ENCODE peak calls at places on chromosomes 2 and 18, in four cellular contexts. K, N, V and W are unnamed samples.

GRCh38 chr2:29014811-29015414 is 33.8 kb downstream of the TOGARAM2 start:
- DNase-seq in N (no peak), V (no peak), K (no peak), W (no peak)

GRCh38 chr18:74512321-74513053 is 16.3 kb downstream of the CNDP2 start:
- DNase-seq in K (peak), V (no peak), N (no peak), W (no peak)

GRCh38 chr2:7609556-7610323 is 692.5 kb downstream of the RNF144A start:
- DNase-seq in K (no peak), V (peak), N (no peak), W (no peak)

GRCh38 chr2:137435176-137435575 is 529.1 kb upstream of the HNMT start:
- DNase-seq in V (no peak), N (peak), K (no peak), W (peak)

GRCh38 chr2:167181134-167181533 is 292.9 kb downstream of the XIRP2 start:
- DNase-seq in K (no peak), N (no peak), V (no peak), W (peak)

GRCh38 chr2:4258563-4258962 is 555.2 kb downstream of the DCDC2C start:
- DNase-seq in K (no peak), N (no peak), V (no peak), W (no peak)

GRCh38 chr18:31487251-31488015 is 10.5 kb upstream of the DSG2 start:
- DNase-seq in K (no peak), N (no peak), V (no peak), W (peak)

GRCh38 chr2:24124003-24124585 is 825 bp downstream of the FAM228B start:
- DNase-seq in K (no peak), V (no peak), N (no peak), W (no peak)

GRCh38 chr18:8608795-8609673 is at the start of gene RAB12:
- DNase-seq in K (peak), N (peak), V (peak), W (no peak)

GRCh38 chr2:42516418-42516817 is 22.6 kb upstream of the KCNG3 start:
- DNase-seq in K (no peak), N (no peak), V (no peak), W (no peak)

DNA sequence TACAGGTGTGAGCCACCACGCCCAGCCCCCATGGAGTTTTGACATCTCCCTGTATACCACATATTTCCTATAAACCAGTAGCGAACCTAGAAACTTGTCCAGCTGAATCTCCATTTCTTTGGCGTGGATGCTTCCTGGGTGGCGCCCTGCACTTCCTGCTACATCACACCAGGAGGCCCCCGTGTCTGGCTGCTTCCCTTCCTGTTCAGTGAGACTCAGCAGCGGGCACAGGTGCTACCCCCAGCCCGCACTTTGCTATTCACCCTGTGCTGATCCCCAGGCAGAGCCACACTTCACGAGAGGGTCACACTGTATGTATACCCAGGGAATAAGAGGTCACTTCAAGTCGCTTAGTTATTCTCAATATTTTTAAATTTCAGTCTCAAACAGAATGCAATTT is 35.0 kb downstream of the CYP27C1 start:
- DNase-seq in N (no peak), K (no peak), V (no peak), W (no peak)
- TF ChIP-seq CTCF in N (no peak), K (no peak), V (no peak), W (no peak)

DNA sequence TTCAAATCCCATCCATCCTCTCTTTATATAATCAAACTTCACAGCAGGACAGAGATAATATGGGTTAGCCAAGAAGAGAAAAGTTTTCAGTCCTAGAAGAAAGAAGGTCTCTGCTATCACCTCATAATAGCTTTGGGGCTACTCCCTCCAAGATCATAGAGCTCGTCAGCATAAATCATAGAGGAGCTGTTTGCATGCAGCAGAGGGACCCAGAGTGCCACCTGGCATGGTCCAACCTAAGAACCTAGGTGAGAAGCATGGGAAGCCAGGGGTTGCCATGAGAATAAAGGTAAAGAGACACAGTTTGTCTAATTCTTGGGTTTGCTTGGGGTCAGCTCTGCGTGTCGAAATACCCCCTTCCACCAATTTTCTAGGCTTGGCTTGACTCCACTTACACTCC is 87.1 kb upstream of the CYP1B1 start:
- DNase-seq in V (no peak), N (no peak), K (no peak), W (no peak)
- TF ChIP-seq CTCF in V (no peak), N (no peak), K (no peak), W (no peak)

GRCh38 chr18:62566199-62566598 is 43.4 kb downstream of the ZCCHC2 start:
- DNase-seq in V (no peak), N (no peak), K (no peak), W (no peak)
- TF ChIP-seq CTCF in V (peak), N (peak), K (peak), W (peak)

GRCh38 chr2:176817061-176817565 is 395.5 kb upstream of the HNRNPA3 start:
- DNase-seq in K (peak), N (no peak), V (peak), W (no peak)
- TF ChIP-seq CTCF in K (peak), N (no peak), V (peak), W (no peak)

DNA sequence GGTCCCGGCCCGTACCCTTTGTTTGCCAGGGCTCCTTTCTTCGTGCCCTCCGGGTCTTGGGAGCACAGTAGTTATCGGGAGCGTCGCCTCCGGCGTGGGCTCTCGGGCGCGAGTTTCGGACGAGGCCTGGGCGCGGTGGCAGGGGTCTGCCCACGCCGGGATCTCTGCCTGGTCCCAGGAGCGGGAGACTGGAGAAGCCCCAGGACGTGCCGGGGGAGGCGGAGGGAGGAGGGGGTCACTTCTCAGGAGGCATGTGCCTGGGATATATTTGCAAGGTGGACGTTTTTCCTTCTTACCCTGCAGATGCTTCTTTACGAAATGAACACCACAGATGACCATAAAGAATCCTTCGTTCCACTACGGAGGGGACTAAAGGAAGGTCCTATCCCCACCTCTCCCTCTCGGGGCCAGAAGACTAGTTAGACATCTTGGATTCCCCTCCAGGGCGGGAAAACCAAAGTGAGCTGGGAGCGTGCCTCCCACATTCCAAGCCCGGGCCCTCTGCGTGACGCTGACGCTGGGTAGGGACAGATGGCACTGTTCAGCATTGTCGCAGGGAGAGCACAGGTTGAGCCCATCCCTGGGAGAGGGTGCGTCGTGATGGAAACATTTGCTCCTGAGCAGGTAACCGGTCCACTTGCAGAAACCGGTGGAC is 483 bp upstream of the FHL2 start:
- DNase-seq in K (peak), N (no peak), V (no peak), W (no peak)
- TF ChIP-seq CTCF in K (no peak), N (no peak), V (no peak), W (no peak)

DNA sequence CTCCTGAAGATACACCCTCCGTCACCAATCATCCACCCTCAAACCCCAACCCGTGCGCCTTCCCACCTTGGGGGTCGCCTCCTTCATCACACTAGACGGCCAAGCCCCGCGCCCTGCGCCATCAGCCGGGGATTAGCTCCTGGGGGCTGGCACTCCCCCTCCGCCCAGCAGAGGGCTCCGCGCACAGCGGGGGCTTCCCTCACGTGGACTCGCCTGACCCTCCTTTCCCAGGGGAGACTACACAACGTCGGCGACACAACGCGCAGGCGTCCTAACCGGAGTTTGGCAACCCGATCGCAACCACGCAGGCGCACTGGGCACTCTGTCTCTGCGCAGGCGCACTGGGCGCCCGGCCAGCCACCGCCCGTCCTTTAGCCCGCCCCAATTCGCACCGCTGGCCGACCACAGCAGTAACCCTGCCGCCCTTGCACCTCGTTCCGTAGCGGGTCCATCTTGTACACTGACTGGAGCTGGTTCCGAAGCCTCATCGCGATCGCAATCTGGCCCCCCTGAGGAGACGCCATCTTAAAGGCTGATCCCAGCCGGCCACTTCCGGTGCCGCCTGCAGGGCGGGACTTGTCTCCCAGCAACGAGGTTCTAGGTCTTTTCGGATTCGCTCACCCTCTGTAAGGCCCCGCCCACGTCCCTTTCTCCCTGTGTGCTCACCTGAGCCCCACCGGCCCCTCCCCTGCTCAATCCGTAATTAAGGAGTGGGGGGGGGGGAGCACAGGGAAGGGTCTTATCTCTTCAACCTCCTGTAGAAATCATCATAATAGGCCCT is at the start of gene PCGF1:
- DNase-seq in N (peak), V (peak), K (peak), W (peak)
- TF ChIP-seq CTCF in N (peak), V (peak), K (peak), W (peak)

GRCh38 chr2:1887915-1888314 is 143.6 kb upstream of the PXDN start:
- DNase-seq in V (no peak), N (no peak), K (no peak), W (no peak)
- TF ChIP-seq CTCF in V (peak), N (peak), K (peak), W (peak)

GRCh38 chr2:44718431-44718830 is 223.1 kb upstream of the SIX3 start:
- DNase-seq in K (no peak), V (no peak), N (no peak), W (no peak)

GRCh38 chr2:44716131-44716530 is 225.4 kb upstream of the SIX3 start:
- DNase-seq in K (no peak), N (no peak), V (no peak), W (no peak)

GRCh38 chr2:44719564-44719963 is 221.9 kb upstream of the SIX3 start:
- DNase-seq in V (no peak), N (no peak), K (no peak), W (no peak)

GRCh38 chr2:44713170-44713569 is 228.3 kb upstream of the SIX3 start:
- DNase-seq in N (no peak), V (peak), K (no peak), W (no peak)

GRCh38 chr2:44715671-44716077 is 225.8 kb upstream of the SIX3 start:
- DNase-seq in V (peak), N (peak), K (peak), W (peak)
- TF ChIP-seq CTCF in V (peak), N (peak), K (peak), W (peak)

GRCh38 chr2:96536445-96537065 is at the start of gene ARID5A:
- DNase-seq in K (peak), V (peak), N (no peak), W (no peak)
- TF ChIP-seq CTCF in K (peak), V (no peak), N (no peak), W (peak)

GRCh38 chr2:55157474-55157884 is 74.6 kb downstream of the CLHC1 start:
- DNase-seq in N (no peak), V (peak), K (no peak), W (peak)
- TF ChIP-seq CTCF in N (no peak), V (peak), K (no peak), W (no peak)